ENCODE peak calls at places on chromosomes 7 and 10, in eight cellular contexts. F, T, V, H, O, Z, U and R are unnamed samples.

GRCh38 chr7:29647020-29647654 is 83.5 kb downstream of the PRR15 start:
- DNase-seq in F (no peak), T (peak; percentile 45), V (no peak), H (no peak), O (no peak), Z (no peak), U (no peak), R (no peak)

GRCh38 chr7:98107313-98107691 is 640 bp downstream of the LMTK2 start:
- DNase-seq in F (no peak), T (no peak), V (no peak), H (peak; percentile 13), O (peak; percentile 29), Z (no peak), U (peak; percentile 49), R (peak; percentile 22)

GRCh38 chr10:24872049-24872789 is 80.2 kb downstream of the PRTFDC1 start:
- DNase-seq in F (peak; percentile 48), T (no peak), V (no peak), H (no peak), O (peak; percentile 28), Z (no peak), U (no peak), R (no peak)

GRCh38 chr10:3140280-3140679 is 32.3 kb downstream of the PITRM1 start:
- DNase-seq in F (no peak), T (no peak), V (peak; percentile 67), H (peak; percentile 30), O (no peak), Z (no peak), U (no peak), R (no peak)

GRCh38 chr10:59807629-59808620 is 54.7 kb upstream of the MRLN start:
- DNase-seq in F (no peak), T (no peak), V (peak; percentile 73), H (no peak), O (no peak), Z (no peak), U (no peak), R (no peak)

GRCh38 chr10:90484518-90484917 is 373.3 kb downstream of the HTR7 start:
- DNase-seq in F (no peak), T (peak; percentile 7), V (peak; percentile 47), H (peak; percentile 32), O (no peak), Z (no peak), U (no peak), R (no peak)

GRCh38 chr7:139909379-139910050 is 80.5 kb downstream of the TBXAS1 start:
- DNase-seq in F (no peak), T (peak; percentile 66), V (no peak), H (peak; percentile 60), O (peak; percentile 91), Z (no peak), U (no peak), R (no peak)

GRCh38 chr7:39613577-39613976 is 9.8 kb upstream of the RALA start:
- DNase-seq in F (no peak), T (no peak), V (no peak), H (peak; percentile 50), O (no peak), Z (no peak), U (no peak), R (no peak)

GRCh38 chr7:39735903-39736302 is 112.5 kb downstream of the RALA start:
- DNase-seq in F (no peak), T (peak; percentile 71), V (no peak), H (peak; percentile 39), O (peak; percentile 58), Z (no peak), U (no peak), R (no peak)

GRCh38 chr10:7933262-7933661 is 115.0 kb downstream of the TAF3 start:
- DNase-seq in F (no peak), T (no peak), V (no peak), H (no peak), O (no peak), Z (no peak), U (no peak), R (no peak)

GRCh38 chr10:96666738-96667137 is 53.6 kb downstream of the PIK3AP1 start:
- DNase-seq in F (no peak), T (no peak), V (no peak), H (no peak), O (no peak), Z (no peak), U (peak; percentile 53), R (no peak)

GRCh38 chr7:41809487-41810257 is 106.8 kb upstream of the INHBA start:
- DNase-seq in F (no peak), T (no peak), V (no peak), H (peak; percentile 58), O (peak; percentile 59), Z (no peak), U (no peak), R (no peak)

GRCh38 chr10:113309791-113310190 is 243.1 kb upstream of the HABP2 start:
- DNase-seq in F (no peak), T (no peak), V (no peak), H (no peak), O (no peak), Z (no peak), U (no peak), R (no peak)

GRCh38 chr10:98267894-98268693 is at the start of gene LOXL4:
- DNase-seq in F (peak; percentile 33), T (no peak), V (no peak), H (peak; percentile 37), O (peak; percentile 31), Z (peak; percentile 84), U (peak; percentile 27), R (no peak)

DNA sequence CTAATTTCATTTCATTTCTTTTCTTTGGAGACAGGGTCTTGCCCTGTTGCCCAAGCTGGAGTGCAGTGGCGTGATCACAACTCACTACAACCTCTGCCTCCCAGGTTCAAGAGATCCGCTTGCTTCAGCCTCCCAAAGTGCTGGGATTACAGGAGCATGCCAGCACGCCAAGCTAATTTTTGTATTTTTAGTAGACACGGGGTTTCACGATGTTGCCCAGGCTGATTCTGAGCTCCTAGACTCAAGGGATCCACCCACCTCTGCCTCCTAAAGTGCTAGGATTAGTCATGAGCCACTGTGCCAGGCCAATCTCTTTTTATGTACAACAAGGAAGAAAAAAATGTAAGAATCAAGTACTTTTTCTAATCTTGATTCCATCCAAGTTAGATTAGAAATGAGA is 10.7 kb upstream of the KMT2E start:
- DNase-seq in F (peak; percentile 79), T (peak; percentile 78), V (peak; percentile 73), H (peak; percentile 91), O (peak; percentile 77), Z (no peak), U (no peak), R (no peak)
- H3K4me3 ChIP-seq in F (peak overlapping the region; percentile 37), T (peak overlapping the region; percentile 7), V (peak overlapping the region; percentile 51), H (peak overlapping the region; percentile 29), O (peak overlapping the region; percentile 6), Z (peak overlapping the region; percentile 33), U (no peak overlapping the region), R (no peak overlapping the region)

DNA sequence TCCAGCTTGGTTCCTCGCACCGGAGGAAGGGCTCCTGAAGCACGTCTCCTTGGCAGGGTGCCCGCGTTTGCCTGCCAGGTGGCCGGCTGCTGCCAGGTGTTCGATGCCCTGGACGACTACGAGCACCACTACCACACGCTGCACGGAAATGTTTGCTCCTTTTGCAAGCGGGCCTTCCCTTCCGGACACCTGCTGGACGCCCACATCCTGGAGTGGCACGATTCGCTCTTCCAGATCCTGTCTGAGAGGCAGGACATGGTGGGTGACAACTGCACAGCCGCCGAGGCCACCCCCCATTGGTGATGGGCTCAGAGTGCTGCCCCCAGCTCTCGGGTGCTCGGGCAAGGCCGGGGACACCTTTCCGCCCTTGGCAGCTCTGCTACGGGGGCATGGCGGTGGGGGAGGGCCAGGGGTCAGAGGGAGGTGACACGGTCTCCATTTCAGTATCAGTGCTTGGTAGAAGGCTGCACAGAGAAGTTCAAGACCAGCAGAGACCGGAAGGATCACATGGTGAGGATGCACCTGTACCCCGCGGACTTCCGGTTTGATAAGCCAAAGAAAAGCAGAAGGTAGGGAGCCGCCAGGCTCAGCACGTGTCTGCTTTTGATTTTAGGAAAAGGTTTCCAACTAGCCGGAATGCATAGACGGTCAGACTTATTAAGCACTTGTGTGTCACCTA is 1.1 kb downstream of the ZNF511 start:
- DNase-seq in F (peak; percentile 65), T (no peak), V (peak; percentile 57), H (no peak), O (no peak), Z (peak; percentile 88), U (no peak), R (no peak)
- H3K4me3 ChIP-seq in F (no peak overlapping the region), T (no peak overlapping the region), V (no peak overlapping the region), H (no peak overlapping the region), O (no peak overlapping the region), Z (peak overlapping the region; percentile 95), U (no peak overlapping the region), R (no peak overlapping the region)

GRCh38 chr7:130909161-130909836 is 175.3 kb upstream of the KLF14 start:
- DNase-seq in F (no peak), T (no peak), V (no peak), H (no peak), O (no peak), Z (no peak), U (no peak), R (no peak)

GRCh38 chr7:130909881-130910672 is 176.1 kb upstream of the KLF14 start:
- DNase-seq in F (no peak), T (no peak), V (no peak), H (peak; percentile 75), O (no peak), Z (no peak), U (no peak), R (no peak)

GRCh38 chr7:130908345-130909160 is 174.5 kb upstream of the KLF14 start:
- DNase-seq in F (no peak), T (no peak), V (no peak), H (no peak), O (no peak), Z (no peak), U (no peak), R (no peak)

GRCh38 chr7:130906575-130906974 is 172.6 kb upstream of the KLF14 start:
- DNase-seq in F (peak; percentile 16), T (no peak), V (no peak), H (no peak), O (no peak), Z (no peak), U (no peak), R (no peak)

DNA sequence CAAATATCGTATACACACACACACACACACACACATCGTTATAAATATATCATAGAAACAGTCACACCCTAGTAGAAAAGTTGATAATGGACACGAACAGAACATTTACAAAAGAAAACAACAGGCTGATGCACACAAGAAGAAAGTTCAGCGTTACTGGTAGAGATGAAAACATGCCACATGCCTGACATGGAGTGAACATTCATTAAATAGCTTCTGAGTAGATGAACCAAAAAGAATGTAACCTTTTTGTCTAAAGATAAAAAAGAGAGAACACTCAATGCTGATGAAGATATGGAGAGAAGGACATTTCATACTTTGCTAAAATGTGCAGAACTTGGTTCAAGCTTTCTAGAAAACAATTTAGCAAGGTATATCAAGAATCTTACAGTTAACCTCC is 173.4 kb upstream of the KLF14 start:
- DNase-seq in F (no peak), T (no peak), V (no peak), H (no peak), O (peak; percentile 69), Z (no peak), U (no peak), R (no peak)
- H3K4me3 ChIP-seq in F (no peak overlapping the region), T (no peak overlapping the region), V (no peak overlapping the region), H (peak overlapping the region; percentile 0), O (no peak overlapping the region), Z (no peak overlapping the region), U (no peak overlapping the region), R (no peak overlapping the region)

DNA sequence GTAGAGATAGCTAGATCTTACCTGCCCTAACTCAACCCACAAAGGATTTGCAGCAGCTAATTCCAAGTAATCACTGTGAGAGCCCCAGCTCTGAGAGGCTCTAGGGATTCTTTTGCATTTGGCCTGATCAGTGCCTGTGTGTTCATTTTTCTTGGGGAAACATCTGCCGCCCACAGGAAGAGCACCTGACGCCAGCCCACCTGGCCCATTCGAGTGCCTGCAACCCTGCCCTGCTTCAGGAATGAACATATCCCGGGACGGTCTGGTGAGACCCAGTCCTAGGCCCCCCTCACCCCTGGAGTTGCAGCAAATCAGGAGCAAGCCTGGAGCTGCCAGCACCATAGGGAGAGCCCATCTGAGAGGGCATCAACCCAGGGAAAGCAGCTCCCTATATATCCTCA is 38.8 kb downstream of the GSDME start:
- DNase-seq in F (no peak), T (no peak), V (no peak), H (no peak), O (no peak), Z (no peak), U (peak; percentile 65), R (no peak)
- H3K4me3 ChIP-seq in F (no peak overlapping the region), T (no peak overlapping the region), V (no peak overlapping the region), H (no peak overlapping the region), O (no peak overlapping the region), Z (no peak overlapping the region), U (peak overlapping the region; percentile 46), R (no peak overlapping the region)